ENCODE peak calls at places on chromosome 19, in eight cellular contexts. One of them, this sample, is unnamed.

GRCh38 chr19:4951671-4952070 is 17.2 kb upstream of the KDM4B start:
- DNase-seq in CD8-positive, alpha-beta memory T cell: no peak
- DNase-seq in stimulated activated CD8-positive, alpha-beta memory T cell treated with anti-CD3 and anti-CD28 coated beads, Interleukin-2, amount 100 ng/mL, for 48 hours: no peak
- DNase-seq in mucosa of gallbladder: no peak
- DNase-seq in amygdala: no peak
- DNase-seq in nephron progenitor cell: no peak
- DNase-seq in right lobe of liver: no peak
- DNase-seq in fibroblast of lung: no peak
- DNase-seq in this sample: no peak

GRCh38 chr19:31023038-31023437 is 326.2 kb downstream of the TSHZ3 start:
- DNase-seq in CD8-positive, alpha-beta memory T cell: no peak
- DNase-seq in stimulated activated CD8-positive, alpha-beta memory T cell treated with anti-CD3 and anti-CD28 coated beads, Interleukin-2, amount 100 ng/mL, for 48 hours: no peak
- DNase-seq in mucosa of gallbladder: no peak
- DNase-seq in amygdala: no peak
- DNase-seq in nephron progenitor cell: no peak
- DNase-seq in right lobe of liver: no peak
- DNase-seq in fibroblast of lung: no peak
- DNase-seq in this sample: no peak

GRCh38 chr19:812049-812816 is 9.5 kb downstream of the PLPPR3 start:
- DNase-seq in CD8-positive, alpha-beta memory T cell: no peak
- DNase-seq in stimulated activated CD8-positive, alpha-beta memory T cell treated with anti-CD3 and anti-CD28 coated beads, Interleukin-2, amount 100 ng/mL, for 48 hours: no peak
- DNase-seq in mucosa of gallbladder: no peak
- DNase-seq in amygdala: no peak
- DNase-seq in nephron progenitor cell: no peak
- DNase-seq in right lobe of liver: no peak
- DNase-seq in fibroblast of lung: no peak
- DNase-seq in this sample: no peak

GRCh38 chr19:10430505-10431253 is 10.3 kb downstream of the PDE4A start:
- DNase-seq in CD8-positive, alpha-beta memory T cell: no peak
- DNase-seq in stimulated activated CD8-positive, alpha-beta memory T cell treated with anti-CD3 and anti-CD28 coated beads, Interleukin-2, amount 100 ng/mL, for 48 hours: no peak
- DNase-seq in mucosa of gallbladder: peak
- DNase-seq in amygdala: peak
- DNase-seq in nephron progenitor cell: peak
- DNase-seq in right lobe of liver: no peak
- DNase-seq in fibroblast of lung: peak
- DNase-seq in this sample: no peak

GRCh38 chr19:12720851-12721655 is 2.7 kb downstream of the TNPO2 start:
- DNase-seq in CD8-positive, alpha-beta memory T cell: no peak
- DNase-seq in stimulated activated CD8-positive, alpha-beta memory T cell treated with anti-CD3 and anti-CD28 coated beads, Interleukin-2, amount 100 ng/mL, for 48 hours: no peak
- DNase-seq in mucosa of gallbladder: no peak
- DNase-seq in amygdala: peak
- DNase-seq in nephron progenitor cell: no peak
- DNase-seq in right lobe of liver: no peak
- DNase-seq in fibroblast of lung: peak
- DNase-seq in this sample: no peak

GRCh38 chr19:36182612-36183454 is 30.6 kb upstream of the COX7A1 start:
- DNase-seq in CD8-positive, alpha-beta memory T cell: no peak
- DNase-seq in stimulated activated CD8-positive, alpha-beta memory T cell treated with anti-CD3 and anti-CD28 coated beads, Interleukin-2, amount 100 ng/mL, for 48 hours: no peak
- DNase-seq in mucosa of gallbladder: no peak
- DNase-seq in amygdala: no peak
- DNase-seq in nephron progenitor cell: no peak
- DNase-seq in right lobe of liver: no peak
- DNase-seq in fibroblast of lung: peak
- DNase-seq in this sample: no peak

GRCh38 chr19:47729468-47729798 is 15.9 kb upstream of the NOP53 start:
- DNase-seq in CD8-positive, alpha-beta memory T cell: no peak
- DNase-seq in stimulated activated CD8-positive, alpha-beta memory T cell treated with anti-CD3 and anti-CD28 coated beads, Interleukin-2, amount 100 ng/mL, for 48 hours: no peak
- DNase-seq in mucosa of gallbladder: peak
- DNase-seq in amygdala: no peak
- DNase-seq in nephron progenitor cell: no peak
- DNase-seq in right lobe of liver: no peak
- DNase-seq in fibroblast of lung: peak
- DNase-seq in this sample: no peak

GRCh38 chr19:9586764-9587163 is 2.5 kb upstream of the ZNF121 start:
- DNase-seq in CD8-positive, alpha-beta memory T cell: peak
- DNase-seq in stimulated activated CD8-positive, alpha-beta memory T cell treated with anti-CD3 and anti-CD28 coated beads, Interleukin-2, amount 100 ng/mL, for 48 hours: peak
- DNase-seq in mucosa of gallbladder: peak
- DNase-seq in amygdala: peak
- DNase-seq in nephron progenitor cell: peak
- DNase-seq in right lobe of liver: peak
- DNase-seq in fibroblast of lung: peak
- DNase-seq in this sample: peak

GRCh38 chr19:57099199-57099661 is 20.6 kb upstream of the USP29 start:
- DNase-seq in CD8-positive, alpha-beta memory T cell: peak
- DNase-seq in stimulated activated CD8-positive, alpha-beta memory T cell treated with anti-CD3 and anti-CD28 coated beads, Interleukin-2, amount 100 ng/mL, for 48 hours: peak
- DNase-seq in mucosa of gallbladder: peak
- DNase-seq in amygdala: peak
- DNase-seq in nephron progenitor cell: peak
- DNase-seq in right lobe of liver: peak
- DNase-seq in fibroblast of lung: peak
- DNase-seq in this sample: peak

GRCh38 chr19:54262066-54262465 is 5.0 kb upstream of the LILRB5 start:
- DNase-seq in CD8-positive, alpha-beta memory T cell: no peak
- DNase-seq in stimulated activated CD8-positive, alpha-beta memory T cell treated with anti-CD3 and anti-CD28 coated beads, Interleukin-2, amount 100 ng/mL, for 48 hours: no peak
- DNase-seq in mucosa of gallbladder: no peak
- DNase-seq in amygdala: no peak
- DNase-seq in nephron progenitor cell: no peak
- DNase-seq in right lobe of liver: peak
- DNase-seq in fibroblast of lung: no peak
- DNase-seq in this sample: no peak

GRCh38 chr19:9865732-9866627 is 30.9 kb downstream of the PIN1 start:
- DNase-seq in CD8-positive, alpha-beta memory T cell: no peak
- DNase-seq in stimulated activated CD8-positive, alpha-beta memory T cell treated with anti-CD3 and anti-CD28 coated beads, Interleukin-2, amount 100 ng/mL, for 48 hours: no peak
- DNase-seq in mucosa of gallbladder: peak
- DNase-seq in amygdala: no peak
- DNase-seq in nephron progenitor cell: no peak
- DNase-seq in right lobe of liver: no peak
- DNase-seq in fibroblast of lung: no peak
- DNase-seq in this sample: no peak

GRCh38 chr19:10096615-10096963 is 5.9 kb downstream of the ANGPTL6 start:
- DNase-seq in CD8-positive, alpha-beta memory T cell: no peak
- DNase-seq in stimulated activated CD8-positive, alpha-beta memory T cell treated with anti-CD3 and anti-CD28 coated beads, Interleukin-2, amount 100 ng/mL, for 48 hours: no peak
- DNase-seq in mucosa of gallbladder: no peak
- DNase-seq in amygdala: peak
- DNase-seq in nephron progenitor cell: no peak
- DNase-seq in right lobe of liver: peak
- DNase-seq in fibroblast of lung: no peak
- DNase-seq in this sample: no peak

GRCh38 chr19:48608798-48609263 is 2.3 kb downstream of the SPACA4 start:
- DNase-seq in CD8-positive, alpha-beta memory T cell: no peak
- DNase-seq in stimulated activated CD8-positive, alpha-beta memory T cell treated with anti-CD3 and anti-CD28 coated beads, Interleukin-2, amount 100 ng/mL, for 48 hours: no peak
- DNase-seq in mucosa of gallbladder: no peak
- DNase-seq in amygdala: peak
- DNase-seq in nephron progenitor cell: no peak
- DNase-seq in right lobe of liver: no peak
- DNase-seq in fibroblast of lung: peak
- DNase-seq in this sample: peak

GRCh38 chr19:3459322-3459881 is 20.9 kb downstream of the SMIM24 start:
- DNase-seq in CD8-positive, alpha-beta memory T cell: no peak
- DNase-seq in stimulated activated CD8-positive, alpha-beta memory T cell treated with anti-CD3 and anti-CD28 coated beads, Interleukin-2, amount 100 ng/mL, for 48 hours: no peak
- DNase-seq in mucosa of gallbladder: peak
- DNase-seq in amygdala: peak
- DNase-seq in nephron progenitor cell: no peak
- DNase-seq in right lobe of liver: peak
- DNase-seq in fibroblast of lung: peak
- DNase-seq in this sample: peak

GRCh38 chr19:17475541-17476115 is 5.3 kb downstream of the SLC27A1 start:
- DNase-seq in CD8-positive, alpha-beta memory T cell: no peak
- DNase-seq in stimulated activated CD8-positive, alpha-beta memory T cell treated with anti-CD3 and anti-CD28 coated beads, Interleukin-2, amount 100 ng/mL, for 48 hours: no peak
- DNase-seq in mucosa of gallbladder: peak
- DNase-seq in amygdala: peak
- DNase-seq in nephron progenitor cell: no peak
- DNase-seq in right lobe of liver: no peak
- DNase-seq in fibroblast of lung: peak
- DNase-seq in this sample: peak

GRCh38 chr19:39858541-39858940 is 12.4 kb upstream of the FBL start:
- DNase-seq in CD8-positive, alpha-beta memory T cell: no peak
- DNase-seq in stimulated activated CD8-positive, alpha-beta memory T cell treated with anti-CD3 and anti-CD28 coated beads, Interleukin-2, amount 100 ng/mL, for 48 hours: no peak
- DNase-seq in mucosa of gallbladder: no peak
- DNase-seq in amygdala: no peak
- DNase-seq in nephron progenitor cell: peak
- DNase-seq in right lobe of liver: no peak
- DNase-seq in fibroblast of lung: peak
- DNase-seq in this sample: no peak

GRCh38 chr19:39423258-39424086 is 11.0 kb downstream of the PLEKHG2 start:
- DNase-seq in CD8-positive, alpha-beta memory T cell: no peak
- DNase-seq in stimulated activated CD8-positive, alpha-beta memory T cell treated with anti-CD3 and anti-CD28 coated beads, Interleukin-2, amount 100 ng/mL, for 48 hours: no peak
- DNase-seq in mucosa of gallbladder: no peak
- DNase-seq in amygdala: no peak
- DNase-seq in nephron progenitor cell: no peak
- DNase-seq in right lobe of liver: no peak
- DNase-seq in fibroblast of lung: no peak
- DNase-seq in this sample: no peak

GRCh38 chr19:57747472-57747807 is 825 bp downstream of the ZNF776 start:
- DNase-seq in CD8-positive, alpha-beta memory T cell: no peak
- DNase-seq in stimulated activated CD8-positive, alpha-beta memory T cell treated with anti-CD3 and anti-CD28 coated beads, Interleukin-2, amount 100 ng/mL, for 48 hours: no peak
- DNase-seq in mucosa of gallbladder: no peak
- DNase-seq in amygdala: no peak
- DNase-seq in nephron progenitor cell: no peak
- DNase-seq in right lobe of liver: no peak
- DNase-seq in fibroblast of lung: no peak
- DNase-seq in this sample: no peak

GRCh38 chr19:11381535-11382369 is 2.4 kb downstream of the EPOR start:
- DNase-seq in CD8-positive, alpha-beta memory T cell: peak
- DNase-seq in stimulated activated CD8-positive, alpha-beta memory T cell treated with anti-CD3 and anti-CD28 coated beads, Interleukin-2, amount 100 ng/mL, for 48 hours: peak
- DNase-seq in mucosa of gallbladder: peak
- DNase-seq in amygdala: peak
- DNase-seq in nephron progenitor cell: peak
- DNase-seq in right lobe of liver: peak
- DNase-seq in fibroblast of lung: peak
- DNase-seq in this sample: peak

GRCh38 chr19:28023064-28023463 is 1189.9 kb downstream of the UQCRFS1 start:
- DNase-seq in CD8-positive, alpha-beta memory T cell: no peak
- DNase-seq in stimulated activated CD8-positive, alpha-beta memory T cell treated with anti-CD3 and anti-CD28 coated beads, Interleukin-2, amount 100 ng/mL, for 48 hours: no peak
- DNase-seq in mucosa of gallbladder: peak
- DNase-seq in amygdala: no peak
- DNase-seq in nephron progenitor cell: no peak
- DNase-seq in right lobe of liver: no peak
- DNase-seq in fibroblast of lung: peak
- DNase-seq in this sample: no peak

GRCh38 chr19:3277649-3278048 is 53.2 kb downstream of the CELF5 start:
- DNase-seq in CD8-positive, alpha-beta memory T cell: no peak
- DNase-seq in stimulated activated CD8-positive, alpha-beta memory T cell treated with anti-CD3 and anti-CD28 coated beads, Interleukin-2, amount 100 ng/mL, for 48 hours: no peak
- DNase-seq in mucosa of gallbladder: no peak
- DNase-seq in amygdala: no peak
- DNase-seq in nephron progenitor cell: no peak
- DNase-seq in right lobe of liver: no peak
- DNase-seq in fibroblast of lung: no peak
- DNase-seq in this sample: no peak

GRCh38 chr19:58544591-58545285 is 874 bp downstream of the TRIM28 start:
- DNase-seq in CD8-positive, alpha-beta memory T cell: peak
- DNase-seq in stimulated activated CD8-positive, alpha-beta memory T cell treated with anti-CD3 and anti-CD28 coated beads, Interleukin-2, amount 100 ng/mL, for 48 hours: peak
- DNase-seq in mucosa of gallbladder: no peak
- DNase-seq in amygdala: no peak
- DNase-seq in nephron progenitor cell: peak
- DNase-seq in right lobe of liver: peak
- DNase-seq in fibroblast of lung: peak
- DNase-seq in this sample: peak

GRCh38 chr19:40592170-40592569 is 9.0 kb upstream of the LTBP4 start:
- DNase-seq in CD8-positive, alpha-beta memory T cell: no peak
- DNase-seq in stimulated activated CD8-positive, alpha-beta memory T cell treated with anti-CD3 and anti-CD28 coated beads, Interleukin-2, amount 100 ng/mL, for 48 hours: no peak
- DNase-seq in mucosa of gallbladder: no peak
- DNase-seq in amygdala: no peak
- DNase-seq in nephron progenitor cell: no peak
- DNase-seq in right lobe of liver: no peak
- DNase-seq in fibroblast of lung: peak
- DNase-seq in this sample: no peak

GRCh38 chr19:19530423-19530804 is 1.7 kb downstream of the YJEFN3 start:
- DNase-seq in CD8-positive, alpha-beta memory T cell: no peak
- DNase-seq in stimulated activated CD8-positive, alpha-beta memory T cell treated with anti-CD3 and anti-CD28 coated beads, Interleukin-2, amount 100 ng/mL, for 48 hours: no peak
- DNase-seq in mucosa of gallbladder: no peak
- DNase-seq in amygdala: no peak
- DNase-seq in nephron progenitor cell: no peak
- DNase-seq in right lobe of liver: no peak
- DNase-seq in fibroblast of lung: no peak
- DNase-seq in this sample: no peak

GRCh38 chr19:752652-753517 is 2.0 kb downstream of the MISP start:
- DNase-seq in CD8-positive, alpha-beta memory T cell: no peak
- DNase-seq in stimulated activated CD8-positive, alpha-beta memory T cell treated with anti-CD3 and anti-CD28 coated beads, Interleukin-2, amount 100 ng/mL, for 48 hours: no peak
- DNase-seq in mucosa of gallbladder: peak
- DNase-seq in amygdala: no peak
- DNase-seq in nephron progenitor cell: peak
- DNase-seq in right lobe of liver: no peak
- DNase-seq in fibroblast of lung: peak
- DNase-seq in this sample: no peak

GRCh38 chr19:17330546-17331253 is 4.0 kb downstream of the ANO8 start:
- DNase-seq in CD8-positive, alpha-beta memory T cell: no peak
- DNase-seq in stimulated activated CD8-positive, alpha-beta memory T cell treated with anti-CD3 and anti-CD28 coated beads, Interleukin-2, amount 100 ng/mL, for 48 hours: no peak
- DNase-seq in mucosa of gallbladder: no peak
- DNase-seq in amygdala: no peak
- DNase-seq in nephron progenitor cell: no peak
- DNase-seq in right lobe of liver: no peak
- DNase-seq in fibroblast of lung: no peak
- DNase-seq in this sample: no peak

GRCh38 chr19:35117791-35118190 is 2.2 kb downstream of the FXYD3 start:
- DNase-seq in CD8-positive, alpha-beta memory T cell: no peak
- DNase-seq in stimulated activated CD8-positive, alpha-beta memory T cell treated with anti-CD3 and anti-CD28 coated beads, Interleukin-2, amount 100 ng/mL, for 48 hours: no peak
- DNase-seq in mucosa of gallbladder: no peak
- DNase-seq in amygdala: no peak
- DNase-seq in nephron progenitor cell: no peak
- DNase-seq in right lobe of liver: no peak
- DNase-seq in fibroblast of lung: no peak
- DNase-seq in this sample: no peak

GRCh38 chr19:1780272-1780957 is 27.1 kb downstream of the ONECUT3 start:
- DNase-seq in CD8-positive, alpha-beta memory T cell: no peak
- DNase-seq in stimulated activated CD8-positive, alpha-beta memory T cell treated with anti-CD3 and anti-CD28 coated beads, Interleukin-2, amount 100 ng/mL, for 48 hours: no peak
- DNase-seq in mucosa of gallbladder: no peak
- DNase-seq in amygdala: no peak
- DNase-seq in nephron progenitor cell: no peak
- DNase-seq in right lobe of liver: no peak
- DNase-seq in fibroblast of lung: peak
- DNase-seq in this sample: no peak

GRCh38 chr19:4635763-4636135 is 3.6 kb upstream of the TNFAIP8L1 start:
- DNase-seq in CD8-positive, alpha-beta memory T cell: no peak
- DNase-seq in stimulated activated CD8-positive, alpha-beta memory T cell treated with anti-CD3 and anti-CD28 coated beads, Interleukin-2, amount 100 ng/mL, for 48 hours: no peak
- DNase-seq in mucosa of gallbladder: no peak
- DNase-seq in amygdala: no peak
- DNase-seq in nephron progenitor cell: peak
- DNase-seq in right lobe of liver: no peak
- DNase-seq in fibroblast of lung: no peak
- DNase-seq in this sample: no peak

GRCh38 chr19:32373614-32374295 is 28.3 kb downstream of the ZNF507 start:
- DNase-seq in CD8-positive, alpha-beta memory T cell: no peak
- DNase-seq in stimulated activated CD8-positive, alpha-beta memory T cell treated with anti-CD3 and anti-CD28 coated beads, Interleukin-2, amount 100 ng/mL, for 48 hours: no peak
- DNase-seq in mucosa of gallbladder: peak
- DNase-seq in amygdala: no peak
- DNase-seq in nephron progenitor cell: no peak
- DNase-seq in right lobe of liver: peak
- DNase-seq in fibroblast of lung: peak
- DNase-seq in this sample: peak

GRCh38 chr19:3621689-3622088 is 4.9 kb downstream of the CACTIN start:
- DNase-seq in CD8-positive, alpha-beta memory T cell: no peak
- DNase-seq in stimulated activated CD8-positive, alpha-beta memory T cell treated with anti-CD3 and anti-CD28 coated beads, Interleukin-2, amount 100 ng/mL, for 48 hours: no peak
- DNase-seq in mucosa of gallbladder: no peak
- DNase-seq in amygdala: no peak
- DNase-seq in nephron progenitor cell: no peak
- DNase-seq in right lobe of liver: no peak
- DNase-seq in fibroblast of lung: no peak
- DNase-seq in this sample: no peak